ENCODE peak calls at places on chromosomes 13 and 19, in ten cellular contexts. One of them, this sample, is unnamed.
A peak's percentile ranks its signal among the peaks of the same experiment; 100 is the strongest.

GRCh38 chr19:5880604-5881078 is 10.3 kb upstream of the FUT5 start:
- DNase-seq in lower lobe of right lung: no peak
- DNase-seq in epithelial cell of esophagus: peak; percentile 57
- DNase-seq in DND-41: no peak
- DNase-seq in WERI-Rb-1: no peak
- DNase-seq in lower leg skin: no peak
- DNase-seq in testis: peak; percentile 51
- DNase-seq in A673: no peak
- DNase-seq in AG04450: peak; percentile 62
- DNase-seq in breast epithelium: peak; percentile 89
- DNase-seq in this sample: no peak

GRCh38 chr13:25886438-25887214 is 165.2 kb downstream of the SHISA2 start:
- DNase-seq in lower lobe of right lung: no peak
- DNase-seq in epithelial cell of esophagus: peak; percentile 94
- DNase-seq in DND-41: no peak
- DNase-seq in WERI-Rb-1: no peak
- DNase-seq in lower leg skin: no peak
- DNase-seq in testis: no peak
- DNase-seq in A673: peak; percentile 30
- DNase-seq in AG04450: peak; percentile 27
- DNase-seq in breast epithelium: no peak
- DNase-seq in this sample: no peak

GRCh38 chr13:97243915-97244820 is 22.0 kb downstream of the MBNL2 start:
- DNase-seq in lower lobe of right lung: no peak
- DNase-seq in epithelial cell of esophagus: no peak
- DNase-seq in DND-41: no peak
- DNase-seq in WERI-Rb-1: no peak
- DNase-seq in lower leg skin: no peak
- DNase-seq in testis: no peak
- DNase-seq in A673: no peak
- DNase-seq in AG04450: no peak
- DNase-seq in breast epithelium: no peak
- DNase-seq in this sample: no peak

GRCh38 chr13:36875431-36875830 is 44.6 kb downstream of the SMAD9 start:
- DNase-seq in lower lobe of right lung: no peak
- DNase-seq in epithelial cell of esophagus: no peak
- DNase-seq in DND-41: no peak
- DNase-seq in WERI-Rb-1: no peak
- DNase-seq in lower leg skin: no peak
- DNase-seq in testis: no peak
- DNase-seq in A673: no peak
- DNase-seq in AG04450: no peak
- DNase-seq in breast epithelium: no peak
- DNase-seq in this sample: no peak

GRCh38 chr13:30159446-30159839 is 147.9 kb downstream of the KATNAL1 start:
- DNase-seq in lower lobe of right lung: no peak
- DNase-seq in epithelial cell of esophagus: peak; percentile 50
- DNase-seq in DND-41: no peak
- DNase-seq in WERI-Rb-1: no peak
- DNase-seq in lower leg skin: no peak
- DNase-seq in testis: no peak
- DNase-seq in A673: no peak
- DNase-seq in AG04450: peak; percentile 62
- DNase-seq in breast epithelium: no peak
- DNase-seq in this sample: no peak

GRCh38 chr13:101919541-101920306 is 467.2 kb downstream of the ITGBL1 start:
- DNase-seq in lower lobe of right lung: no peak
- DNase-seq in epithelial cell of esophagus: peak; percentile 36
- DNase-seq in DND-41: peak; percentile 23
- DNase-seq in WERI-Rb-1: peak; percentile 45
- DNase-seq in lower leg skin: no peak
- DNase-seq in testis: peak; percentile 38
- DNase-seq in A673: no peak
- DNase-seq in AG04450: no peak
- DNase-seq in breast epithelium: no peak
- DNase-seq in this sample: peak; percentile 48

GRCh38 chr13:26719356-26719945 is 41.1 kb downstream of the GPR12 start:
- DNase-seq in lower lobe of right lung: no peak
- DNase-seq in epithelial cell of esophagus: no peak
- DNase-seq in DND-41: peak; percentile 35
- DNase-seq in WERI-Rb-1: peak; percentile 81
- DNase-seq in lower leg skin: no peak
- DNase-seq in testis: no peak
- DNase-seq in A673: peak; percentile 68
- DNase-seq in AG04450: no peak
- DNase-seq in breast epithelium: no peak
- DNase-seq in this sample: no peak

GRCh38 chr19:14943601-14944000 is 2.3 kb downstream of the OR7C2 start:
- DNase-seq in lower lobe of right lung: no peak
- DNase-seq in epithelial cell of esophagus: no peak
- DNase-seq in DND-41: no peak
- DNase-seq in WERI-Rb-1: no peak
- DNase-seq in lower leg skin: no peak
- DNase-seq in testis: no peak
- DNase-seq in A673: no peak
- DNase-seq in AG04450: no peak
- DNase-seq in breast epithelium: no peak
- DNase-seq in this sample: no peak

GRCh38 chr19:55599468-55600335 is at the start of the genes FIZ1 and ZNF524:
- DNase-seq in lower lobe of right lung: peak; percentile 97
- DNase-seq in epithelial cell of esophagus: peak; percentile 99
- DNase-seq in DND-41: peak; percentile 99
- DNase-seq in WERI-Rb-1: peak; percentile 98
- DNase-seq in lower leg skin: peak; percentile 98
- DNase-seq in testis: peak; percentile 99
- DNase-seq in A673: peak; percentile 100
- DNase-seq in AG04450: peak; percentile 98
- DNase-seq in breast epithelium: peak; percentile 99
- DNase-seq in this sample: peak; percentile 97

GRCh38 chr19:34676697-34677385 is at the start of gene SCGB2B2:
- DNase-seq in lower lobe of right lung: peak; percentile 61
- DNase-seq in epithelial cell of esophagus: no peak
- DNase-seq in DND-41: peak; percentile 73
- DNase-seq in WERI-Rb-1: peak; percentile 67
- DNase-seq in lower leg skin: peak; percentile 54
- DNase-seq in testis: no peak
- DNase-seq in A673: peak; percentile 91
- DNase-seq in AG04450: no peak
- DNase-seq in breast epithelium: no peak
- DNase-seq in this sample: peak; percentile 53
- TF ChIP-seq CTCF in lower lobe of right lung: no peak
- TF ChIP-seq CTCF in epithelial cell of esophagus: no peak
- TF ChIP-seq CTCF in DND-41: peak; percentile 19
- TF ChIP-seq CTCF in WERI-Rb-1: peak; percentile 12
- TF ChIP-seq CTCF in lower leg skin: no peak
- TF ChIP-seq CTCF in testis: no peak
- TF ChIP-seq CTCF in A673: no peak
- TF ChIP-seq CTCF in AG04450: peak; percentile 34
- TF ChIP-seq CTCF in breast epithelium: no peak
- TF ChIP-seq CTCF in this sample: no peak

DNA sequence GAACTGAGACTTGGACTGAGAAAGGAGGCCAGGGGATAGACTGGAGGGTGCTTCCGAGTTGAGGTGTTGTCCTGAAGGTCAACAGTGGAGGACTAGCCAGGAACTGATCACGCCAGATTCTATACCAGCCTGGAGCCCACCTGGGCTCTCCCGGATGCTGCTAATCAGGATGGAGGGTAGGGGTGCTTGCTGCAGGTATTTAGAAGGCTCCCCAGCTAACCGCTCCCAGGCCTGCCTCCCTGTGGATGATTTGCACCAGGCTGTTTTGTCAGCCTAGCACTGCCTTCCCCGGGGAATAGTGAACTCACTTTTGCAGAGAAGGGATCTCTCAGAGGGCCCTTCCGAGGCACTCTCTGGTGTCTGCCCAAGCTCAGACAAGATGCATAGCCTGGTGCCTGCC is 60.5 kb upstream of the KCTD15 start:
- DNase-seq in lower lobe of right lung: no peak
- DNase-seq in epithelial cell of esophagus: no peak
- DNase-seq in DND-41: no peak
- DNase-seq in WERI-Rb-1: no peak
- DNase-seq in lower leg skin: no peak
- DNase-seq in testis: no peak
- DNase-seq in A673: no peak
- DNase-seq in AG04450: no peak
- DNase-seq in breast epithelium: no peak
- DNase-seq in this sample: no peak
- TF ChIP-seq CTCF in lower lobe of right lung: no peak
- TF ChIP-seq CTCF in epithelial cell of esophagus: no peak
- TF ChIP-seq CTCF in DND-41: no peak
- TF ChIP-seq CTCF in WERI-Rb-1: no peak
- TF ChIP-seq CTCF in lower leg skin: no peak
- TF ChIP-seq CTCF in testis: no peak
- TF ChIP-seq CTCF in A673: no peak
- TF ChIP-seq CTCF in AG04450: no peak
- TF ChIP-seq CTCF in breast epithelium: no peak
- TF ChIP-seq CTCF in this sample: no peak

GRCh38 chr19:41339936-41340335 is 13.8 kb downstream of the TGFB1 start:
- DNase-seq in lower lobe of right lung: no peak
- DNase-seq in epithelial cell of esophagus: peak; percentile 24
- DNase-seq in DND-41: no peak
- DNase-seq in WERI-Rb-1: no peak
- DNase-seq in lower leg skin: no peak
- DNase-seq in testis: no peak
- DNase-seq in A673: no peak
- DNase-seq in AG04450: no peak
- DNase-seq in breast epithelium: no peak
- DNase-seq in this sample: no peak
- TF ChIP-seq CTCF in lower lobe of right lung: no peak
- TF ChIP-seq CTCF in epithelial cell of esophagus: no peak
- TF ChIP-seq CTCF in DND-41: no peak
- TF ChIP-seq CTCF in WERI-Rb-1: no peak
- TF ChIP-seq CTCF in lower leg skin: no peak
- TF ChIP-seq CTCF in testis: no peak
- TF ChIP-seq CTCF in A673: no peak
- TF ChIP-seq CTCF in AG04450: no peak
- TF ChIP-seq CTCF in breast epithelium: no peak
- TF ChIP-seq CTCF in this sample: no peak

DNA sequence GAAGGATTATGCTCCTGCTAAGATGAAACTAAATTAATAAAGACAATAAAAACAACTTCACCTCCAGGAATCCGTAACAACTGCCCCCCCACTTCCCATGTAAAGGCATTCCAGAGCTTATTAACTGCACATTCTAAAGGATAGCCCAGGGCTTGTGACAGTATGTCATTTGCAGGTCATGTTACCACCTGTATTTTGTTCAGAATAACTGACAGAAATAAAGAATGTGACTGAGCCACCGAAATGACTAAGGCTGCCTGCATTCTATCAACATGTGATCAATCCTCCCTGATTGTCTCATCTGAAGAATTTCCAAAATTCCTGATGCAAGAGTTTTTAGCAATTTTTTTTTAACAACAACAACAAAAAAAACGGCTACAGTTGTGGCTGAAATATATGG is 117.2 kb downstream of the MIPEP start:
- DNase-seq in lower lobe of right lung: no peak
- DNase-seq in epithelial cell of esophagus: peak; percentile 92
- DNase-seq in DND-41: no peak
- DNase-seq in WERI-Rb-1: no peak
- DNase-seq in lower leg skin: no peak
- DNase-seq in testis: no peak
- DNase-seq in A673: no peak
- DNase-seq in AG04450: no peak
- DNase-seq in breast epithelium: no peak
- DNase-seq in this sample: no peak
- TF ChIP-seq CTCF in lower lobe of right lung: no peak
- TF ChIP-seq CTCF in epithelial cell of esophagus: no peak
- TF ChIP-seq CTCF in DND-41: no peak
- TF ChIP-seq CTCF in WERI-Rb-1: no peak
- TF ChIP-seq CTCF in lower leg skin: no peak
- TF ChIP-seq CTCF in testis: no peak
- TF ChIP-seq CTCF in A673: no peak
- TF ChIP-seq CTCF in AG04450: no peak
- TF ChIP-seq CTCF in breast epithelium: no peak
- TF ChIP-seq CTCF in this sample: no peak

GRCh38 chr13:45391926-45392325 is 26.2 kb downstream of the SLC25A30 start:
- DNase-seq in lower lobe of right lung: no peak
- DNase-seq in epithelial cell of esophagus: no peak
- DNase-seq in DND-41: no peak
- DNase-seq in WERI-Rb-1: no peak
- DNase-seq in lower leg skin: no peak
- DNase-seq in testis: no peak
- DNase-seq in A673: no peak
- DNase-seq in AG04450: no peak
- DNase-seq in breast epithelium: no peak
- DNase-seq in this sample: no peak
- TF ChIP-seq CTCF in lower lobe of right lung: no peak
- TF ChIP-seq CTCF in epithelial cell of esophagus: no peak
- TF ChIP-seq CTCF in DND-41: no peak
- TF ChIP-seq CTCF in WERI-Rb-1: no peak
- TF ChIP-seq CTCF in lower leg skin: no peak
- TF ChIP-seq CTCF in testis: no peak
- TF ChIP-seq CTCF in A673: no peak
- TF ChIP-seq CTCF in AG04450: no peak
- TF ChIP-seq CTCF in breast epithelium: no peak
- TF ChIP-seq CTCF in this sample: no peak

DNA sequence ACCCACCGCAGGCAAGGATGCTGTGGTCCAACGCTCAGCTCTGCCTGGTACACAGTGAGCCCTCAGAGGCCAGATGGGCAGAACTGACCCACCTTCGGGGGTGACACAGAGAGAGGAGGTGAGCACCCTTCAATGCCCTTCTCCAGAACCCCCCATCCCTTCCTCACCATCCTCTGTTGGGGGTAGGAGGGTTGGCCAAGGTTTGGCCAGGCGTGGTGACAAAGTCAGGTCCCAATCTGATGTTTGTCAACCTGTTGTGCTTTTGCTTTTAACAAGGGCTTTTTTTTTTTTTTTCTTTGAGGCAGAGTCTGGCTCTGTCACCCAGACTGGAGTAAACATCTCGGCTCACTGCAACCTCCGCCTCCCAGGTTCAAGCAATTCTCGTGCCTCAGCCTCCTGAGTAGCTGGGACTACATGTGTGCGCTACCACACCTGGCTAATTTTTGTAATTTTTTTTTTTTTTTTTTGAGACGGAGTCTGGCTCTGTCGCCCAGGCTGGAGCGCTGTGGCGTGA is 7.3 kb downstream of the PTGIR start:
- DNase-seq in lower lobe of right lung: no peak
- DNase-seq in epithelial cell of esophagus: no peak
- DNase-seq in DND-41: no peak
- DNase-seq in WERI-Rb-1: no peak
- DNase-seq in lower leg skin: no peak
- DNase-seq in testis: no peak
- DNase-seq in A673: no peak
- DNase-seq in AG04450: no peak
- DNase-seq in breast epithelium: no peak
- DNase-seq in this sample: no peak
- TF ChIP-seq CTCF in lower lobe of right lung: no peak
- TF ChIP-seq CTCF in epithelial cell of esophagus: no peak
- TF ChIP-seq CTCF in DND-41: no peak
- TF ChIP-seq CTCF in WERI-Rb-1: no peak
- TF ChIP-seq CTCF in lower leg skin: no peak
- TF ChIP-seq CTCF in testis: no peak
- TF ChIP-seq CTCF in A673: no peak
- TF ChIP-seq CTCF in AG04450: no peak
- TF ChIP-seq CTCF in breast epithelium: no peak
- TF ChIP-seq CTCF in this sample: no peak

GRCh38 chr19:35988824-35989223 is 6.2 kb upstream of the SDHAF1 start:
- DNase-seq in lower lobe of right lung: no peak
- DNase-seq in epithelial cell of esophagus: no peak
- DNase-seq in DND-41: no peak
- DNase-seq in WERI-Rb-1: no peak
- DNase-seq in lower leg skin: no peak
- DNase-seq in testis: no peak
- DNase-seq in A673: no peak
- DNase-seq in AG04450: no peak
- DNase-seq in breast epithelium: no peak
- DNase-seq in this sample: no peak
- TF ChIP-seq CTCF in lower lobe of right lung: no peak
- TF ChIP-seq CTCF in epithelial cell of esophagus: no peak
- TF ChIP-seq CTCF in DND-41: no peak
- TF ChIP-seq CTCF in WERI-Rb-1: no peak
- TF ChIP-seq CTCF in lower leg skin: no peak
- TF ChIP-seq CTCF in testis: no peak
- TF ChIP-seq CTCF in A673: no peak
- TF ChIP-seq CTCF in AG04450: no peak
- TF ChIP-seq CTCF in breast epithelium: no peak
- TF ChIP-seq CTCF in this sample: no peak